ENCODE peak calls at places on chromosomes 4 and X, in seven cellular contexts. X is adrenal gland, C is K562, L is suprapubic skin, B is heart left ventricle, R is A549, N is stomach. M is an unnamed sample.

GRCh38 chrX:17842769-17843525 is 18.2 kb downstream of the RAI2 start:
- DNase-seq in R (no peak), L (no peak), C (no peak), N (no peak), B (no peak), X (no peak), M (no peak)

GRCh38 chr4:102392033-102392744 is 46.9 kb upstream of the SLC39A8 start:
- DNase-seq in C (no peak), X (no peak), L (no peak), B (no peak), R (no peak), N (no peak), M (no peak)

GRCh38 chrX:2967998-2968909 is 38.1 kb upstream of the ARSH start:
- DNase-seq in B (peak; percentile 11), R (no peak), L (no peak), X (peak; percentile 53), N (no peak), C (no peak), M (no peak)

GRCh38 chr4:182929296-182929695 is 12.1 kb upstream of the DCTD start:
- DNase-seq in X (no peak), L (no peak), C (no peak), R (no peak), N (no peak), B (no peak), M (no peak)

GRCh38 chrX:116204947-116205346 is 34.4 kb downstream of the AGTR2 start:
- DNase-seq in N (no peak), C (no peak), B (no peak), R (peak; percentile 0), X (no peak), L (no peak), M (no peak)

GRCh38 chr4:150769845-150770244 is 187.9 kb downstream of the MAB21L2 start:
- DNase-seq in N (no peak), R (no peak), B (no peak), X (no peak), L (no peak), C (no peak), M (no peak)

GRCh38 chr4:86934147-86934771 is 552 bp upstream of the AFF1 start:
- DNase-seq in N (no peak), B (no peak), X (no peak), R (no peak), L (no peak), C (no peak), M (no peak)

GRCh38 chrX:142251202-142251601 is 46.1 kb upstream of the MAGEC2 start:
- DNase-seq in B (no peak), N (no peak), R (no peak), C (no peak), L (no peak), X (no peak), M (no peak)

GRCh38 chrX:130082244-130083106 is 27.8 kb downstream of the ELF4 start:
- DNase-seq in N (peak; percentile 37), C (peak; percentile 78), R (no peak), B (peak; percentile 49), X (peak; percentile 61), L (no peak), M (no peak)

GRCh38 chrX:68462197-68462596 is 28.9 kb upstream of the OPHN1 start:
- DNase-seq in C (no peak), R (no peak), B (peak; percentile 5), N (no peak), L (no peak), X (no peak), M (no peak)

GRCh38 chr4:23373269-23373668 is 516.6 kb downstream of the PPARGC1A start:
- DNase-seq in N (peak; percentile 79), X (no peak), L (no peak), C (peak; percentile 16), R (peak; percentile 1), B (peak; percentile 67), M (peak; percentile 65)

GRCh38 chr4:159766241-159766640 is 663.4 kb downstream of the RAPGEF2 start:
- DNase-seq in L (no peak), B (no peak), X (no peak), N (no peak), R (no peak), C (no peak), M (no peak)

GRCh38 chrX:17635231-17635630 is 102.1 kb upstream of the SCML1 start:
- DNase-seq in N (no peak), X (no peak), B (no peak), C (no peak), R (no peak), L (no peak), M (no peak)

GRCh38 chr4:174136013-174136412 is 147.5 kb downstream of the FBXO8 start:
- DNase-seq in N (no peak), L (no peak), B (no peak), R (no peak), C (no peak), X (peak; percentile 70), M (no peak)

GRCh38 chr4:126223784-126224407 is 909.1 kb downstream of the FAT4 start:
- DNase-seq in R (no peak), L (no peak), N (no peak), B (no peak), C (peak; percentile 9), X (no peak), M (no peak)

GRCh38 chrX:22192419-22193086 is 80.2 kb upstream of the CBLL2 start:
- DNase-seq in R (peak; percentile 25), N (peak; percentile 70), X (peak; percentile 81), C (peak; percentile 32), L (peak; percentile 77), B (peak; percentile 37), M (peak; percentile 7)

GRCh38 chr4:86630629-86631028 is 36.5 kb downstream of the PTPN13 start:
- DNase-seq in B (no peak), C (no peak), R (no peak), N (no peak), X (no peak), L (no peak), M (no peak)

GRCh38 chr4:145679520-145679919 is 426 bp upstream of the C4orf51 start:
- DNase-seq in B (peak; percentile 17), X (no peak), R (peak; percentile 42), N (peak; percentile 32), L (no peak), C (no peak), M (peak; percentile 80)

GRCh38 chr4:142405021-142405991 is 440.8 kb downstream of the INPP4B start:
- DNase-seq in L (no peak), C (no peak), B (peak; percentile 64), X (peak; percentile 75), R (peak; percentile 9), N (peak; percentile 38), M (peak; percentile 38)

GRCh38 chr4:10072420-10073017 is 44.1 kb downstream of the WDR1 start:
- DNase-seq in L (no peak), C (no peak), R (no peak), N (no peak), B (no peak), X (peak; percentile 31), M (no peak)
- TF ChIP-seq POLR2A in L (no peak), C (peak; percentile 45), R (no peak), N (no peak), B (no peak), X (no peak), M (no peak)

GRCh38 chr4:7992846-7993245 is 53.2 kb upstream of the AFAP1 start:
- DNase-seq in N (no peak), L (no peak), X (no peak), B (no peak), C (no peak), R (no peak), M (no peak)

GRCh38 chr4:7987148-7987989 is 47.7 kb upstream of the AFAP1 start:
- DNase-seq in L (no peak), N (peak; percentile 81), R (peak; percentile 41), X (peak; percentile 91), B (peak; percentile 65), C (peak; percentile 61), M (peak; percentile 75)

GRCh38 chr4:7988437-7988836 is 48.8 kb upstream of the AFAP1 start:
- DNase-seq in B (no peak), L (no peak), N (no peak), R (no peak), C (no peak), X (no peak), M (no peak)

GRCh38 chr4:7985891-7986441 is 46.3 kb upstream of the AFAP1 start:
- DNase-seq in C (no peak), R (no peak), X (no peak), B (peak; percentile 29), N (no peak), L (no peak), M (peak; percentile 57)

GRCh38 chr4:7989654-7990053 is 50.0 kb upstream of the AFAP1 start:
- DNase-seq in N (no peak), R (no peak), C (no peak), X (no peak), L (no peak), B (no peak), M (no peak)
- H3K4me1 ChIP-seq in N (peaks cover 10% of the 10 kb centered on the region), R (peaks cover 13% of the 10 kb centered on the region), C (no peaks in the 10 kb centered on the region), X (no peaks in the 10 kb centered on the region), L (no peaks in the 10 kb centered on the region), B (peaks cover 10% of the 10 kb centered on the region), M (peaks cover 21% of the 10 kb centered on the region)

GRCh38 chr4:6692379-6692778 is 1.3 kb upstream of the S100P start:
- DNase-seq in R (no peak), B (no peak), X (no peak), C (no peak), L (no peak), N (no peak), M (no peak)

GRCh38 chr4:6686104-6686787 is 7.4 kb upstream of the S100P start:
- DNase-seq in N (no peak), B (no peak), X (no peak), C (no peak), L (no peak), R (no peak), M (no peak)

GRCh38 chr4:6687947-6688878 is 5.5 kb upstream of the S100P start:
- DNase-seq in R (no peak), X (no peak), C (no peak), L (no peak), N (no peak), B (no peak), M (no peak)

GRCh38 chr4:6689506-6689960 is 4.1 kb upstream of the S100P start:
- DNase-seq in X (no peak), B (no peak), L (no peak), C (no peak), N (peak; percentile 75), R (no peak), M (no peak)

GRCh38 chr4:6688879-6689505 is 4.7 kb upstream of the S100P start:
- DNase-seq in N (peak; percentile 76), B (no peak), X (peak; percentile 64), R (peak; percentile 77), C (peak; percentile 78), L (no peak), M (no peak)
- TF ChIP-seq POLR2A in N (no peak), B (no peak), X (no peak), R (no peak), C (peak; percentile 45), L (no peak), M (no peak)

DNA sequence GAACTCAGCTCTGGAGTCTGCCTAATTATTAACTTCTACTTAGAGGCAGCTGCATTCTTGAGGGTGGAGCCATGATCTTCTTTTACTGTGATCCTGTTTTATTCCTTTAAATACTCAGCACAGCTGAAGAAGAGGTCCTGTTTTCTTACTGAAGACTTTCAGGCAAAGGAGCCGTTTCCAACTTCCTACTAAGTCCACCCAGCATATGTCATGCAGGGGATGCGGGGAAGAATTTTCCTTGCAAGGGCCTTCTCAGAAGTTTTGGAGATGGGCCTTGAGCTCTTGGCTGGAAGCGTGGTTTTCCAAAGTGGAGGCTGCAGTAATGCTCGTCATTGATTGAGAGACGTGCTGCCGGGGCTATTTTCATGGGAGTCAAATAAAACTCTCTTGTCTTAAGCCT is 27.8 kb downstream of the FGF2 start:
- DNase-seq in X (no peak), C (no peak), N (no peak), L (no peak), B (no peak), R (no peak), M (no peak)
- H3K4me1 ChIP-seq in X (no peaks in the 10 kb centered on the region), C (no peaks in the 10 kb centered on the region), N (peaks cover 31% of the 10 kb centered on the region), L (peaks cover 22% of the 10 kb centered on the region), B (peaks cover 7% of the 10 kb centered on the region), R (peaks cover 89% of the 10 kb centered on the region), M (peaks cover 9% of the 10 kb centered on the region)